ENCODE peak calls at places on chromosomes 7 and 10, in eight cellular contexts. R, P, B, F, I, T, O and Y are unnamed samples.

GRCh38 chr10:14254368-14254767 is 76.4 kb downstream of the FRMD4A start:
- DNase-seq in B (no peak), T (no peak), I (no peak), F (no peak), P (no peak), R (no peak), O (no peak), Y (no peak)

GRCh38 chr10:60187691-60188090 is 202.0 kb downstream of the ANK3 start:
- DNase-seq in I (no peak), T (no peak), F (no peak), O (no peak), R (no peak), P (no peak), B (no peak), Y (no peak)

GRCh38 chr10:46524471-46525176 is 31.8 kb downstream of the GPRIN2 start:
- DNase-seq in P (peak), O (no peak), R (no peak), I (peak), T (peak), B (no peak), F (peak), Y (no peak)

GRCh38 chr10:61195219-61195618 is 251.2 kb upstream of the RHOBTB1 start:
- DNase-seq in I (no peak), B (no peak), F (no peak), R (no peak), O (no peak), P (no peak), T (no peak), Y (no peak)

GRCh38 chr10:74194545-74194944 is 43.5 kb downstream of the ADK start:
- DNase-seq in I (no peak), T (peak), R (no peak), P (no peak), B (no peak), F (no peak), O (no peak), Y (no peak)

GRCh38 chr7:120550494-120551048 is 277.6 kb downstream of the KCND2 start:
- DNase-seq in P (no peak), F (no peak), T (peak), O (no peak), I (no peak), B (no peak), R (no peak), Y (no peak)

GRCh38 chr7:94431620-94432295 is 37.1 kb downstream of the COL1A2 start:
- DNase-seq in P (no peak), R (no peak), T (peak), I (no peak), O (no peak), F (no peak), B (no peak), Y (no peak)

GRCh38 chr10:95788830-95789229 is 32.9 kb downstream of the ENTPD1 start:
- DNase-seq in R (no peak), O (no peak), I (no peak), T (peak), B (no peak), F (no peak), P (no peak), Y (no peak)

GRCh38 chr10:104472957-104473745 is 119.5 kb downstream of the CFAP58 start:
- DNase-seq in T (peak), B (no peak), O (no peak), F (no peak), P (no peak), R (no peak), I (no peak), Y (no peak)

GRCh38 chr10:132592790-132593788 is 55.5 kb downstream of the INPP5A start:
- DNase-seq in B (no peak), P (no peak), F (no peak), T (no peak), O (no peak), I (no peak), R (no peak), Y (no peak)

GRCh38 chr7:99631311-99632109 is 14.8 kb downstream of the ZSCAN25 start:
- DNase-seq in R (peak), I (no peak), P (peak), B (no peak), O (peak), T (peak), F (peak), Y (no peak)

GRCh38 chr7:107726356-107727130 is 17.4 kb upstream of the CBLL1 start:
- DNase-seq in T (peak), B (no peak), P (no peak), R (no peak), O (no peak), F (no peak), I (no peak), Y (no peak)

GRCh38 chr10:48927198-48927597 is 12.4 kb downstream of the LRRC18 start:
- DNase-seq in P (no peak), T (no peak), R (no peak), O (peak), I (no peak), B (no peak), F (no peak), Y (no peak)

GRCh38 chr7:152006336-152006735 is 19.1 kb upstream of the GALNT11 start:
- DNase-seq in B (no peak), R (no peak), T (no peak), F (no peak), P (no peak), I (no peak), O (no peak), Y (no peak)

GRCh38 chr7:117085769-117086463 is 132.6 kb downstream of the ST7 start:
- DNase-seq in P (no peak), I (no peak), T (peak), R (no peak), F (no peak), B (no peak), O (no peak), Y (peak)

GRCh38 chr10:27445070-27445469 is 59.0 kb upstream of the RAB18 start:
- DNase-seq in F (no peak), O (no peak), I (no peak), R (no peak), P (no peak), B (no peak), T (no peak), Y (no peak)

GRCh38 chr7:43585521-43585920 is 2.6 kb downstream of the STK17A start:
- DNase-seq in O (no peak), T (peak), F (no peak), R (peak), B (no peak), P (no peak), I (no peak), Y (no peak)

GRCh38 chr10:25974897-25975459 is 40.9 kb downstream of the MYO3A start:
- DNase-seq in I (no peak), P (no peak), B (no peak), R (no peak), T (no peak), F (no peak), O (no peak), Y (no peak)

DNA sequence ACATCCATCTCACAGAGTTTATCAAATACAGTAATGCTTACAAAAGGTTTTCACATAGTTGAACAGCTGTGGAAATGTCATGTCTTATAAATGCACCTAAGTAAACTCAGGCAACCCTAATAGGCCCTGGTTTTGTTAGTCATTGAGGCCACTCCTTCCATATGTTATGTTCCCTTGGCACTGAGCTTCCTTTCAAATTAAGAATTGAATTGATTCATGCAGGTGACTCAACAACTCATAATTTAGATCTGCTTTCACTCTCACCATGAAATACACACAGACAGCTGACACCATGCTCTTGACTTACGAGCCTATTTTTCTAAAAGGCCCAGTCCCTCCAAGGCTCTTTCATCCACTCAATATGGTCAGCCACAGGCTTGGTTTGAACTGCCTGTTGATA is 476.9 kb downstream of the KCNMA1 start:
- DNase-seq in R (no peak), O (no peak), I (no peak), B (no peak), F (peak), T (peak), P (no peak), Y (no peak)
- H3K4me2 ChIP-seq in R (no peak), O (no peak), I (no peak), B (no peak), F (no peak), T (peak), P (no peak), Y (no peak)

GRCh38 chr10:75407716-75408511 is 6.3 kb upstream of the ZNF503 start:
- DNase-seq in R (peak), F (no peak), B (peak), T (peak), I (no peak), P (peak), O (peak), Y (no peak)

GRCh38 chr10:75410135-75410787 is 8.7 kb upstream of the ZNF503 start:
- DNase-seq in F (no peak), P (peak), T (no peak), B (no peak), O (no peak), I (no peak), R (no peak), Y (no peak)

GRCh38 chr10:75408911-75409885 is 7.6 kb upstream of the ZNF503 start:
- DNase-seq in P (peak), F (peak), T (peak), I (no peak), O (peak), B (no peak), R (peak), Y (peak)

GRCh38 chr10:75407296-75407715 is 5.7 kb upstream of the ZNF503 start:
- DNase-seq in I (no peak), B (peak), P (peak), O (peak), R (no peak), T (no peak), F (no peak), Y (no peak)

DNA sequence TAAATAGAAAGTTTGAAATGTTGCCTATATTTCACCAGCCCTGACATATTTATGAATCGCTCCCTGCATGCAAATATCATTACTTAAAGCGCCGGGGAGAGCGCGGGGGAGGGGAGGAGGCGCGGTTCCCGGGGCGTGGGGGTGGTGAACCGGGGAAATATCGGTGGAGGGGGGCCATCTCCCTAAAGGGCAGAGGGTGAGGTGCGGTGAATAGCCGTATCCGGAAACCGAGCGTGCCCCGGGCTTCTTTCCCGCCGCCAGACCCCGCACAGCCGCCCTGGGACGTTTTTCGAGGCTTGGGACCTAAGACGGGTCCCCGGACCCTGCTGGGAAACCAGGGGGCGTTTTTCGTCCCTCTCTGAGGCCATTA is 6.9 kb upstream of the ZNF503 start:
- DNase-seq in T (peak), P (peak), R (peak), I (no peak), F (no peak), B (no peak), O (no peak), Y (no peak)
- H3K4me2 ChIP-seq in T (peak), P (peak), R (peak), I (peak), F (peak), B (peak), O (peak), Y (peak)

GRCh38 chr10:79495306-79495705 is 17.0 kb upstream of the EIF5AL1 start:
- DNase-seq in P (no peak), F (no peak), I (no peak), T (no peak), O (no peak), R (no peak), B (no peak), Y (no peak)

GRCh38 chr10:79494871-79495270 is 17.5 kb upstream of the EIF5AL1 start:
- DNase-seq in F (no peak), P (no peak), T (no peak), R (peak), B (no peak), O (no peak), I (no peak), Y (no peak)

GRCh38 chr10:79495791-79496190 is 16.5 kb upstream of the EIF5AL1 start:
- DNase-seq in P (no peak), T (no peak), B (no peak), O (no peak), F (no peak), I (no peak), R (no peak), Y (no peak)

GRCh38 chr10:79496896-79497295 is 15.4 kb upstream of the EIF5AL1 start:
- DNase-seq in F (no peak), T (no peak), O (no peak), R (no peak), B (no peak), I (no peak), P (no peak), Y (no peak)

GRCh38 chr10:79498431-79498830 is 13.9 kb upstream of the EIF5AL1 start:
- DNase-seq in F (no peak), R (no peak), B (no peak), T (no peak), O (no peak), P (no peak), I (no peak), Y (no peak)
- H3K4me2 ChIP-seq in F (no peak), R (no peak), B (no peak), T (no peak), O (no peak), P (no peak), I (no peak), Y (no peak)

GRCh38 chr10:86733260-86733671 is 23.2 kb upstream of the BMPR1A start:
- DNase-seq in R (no peak), O (no peak), F (no peak), I (no peak), T (peak), P (no peak), B (no peak), Y (no peak)

GRCh38 chr10:86734209-86734988 is 22.0 kb upstream of the BMPR1A start:
- DNase-seq in R (no peak), F (no peak), P (no peak), T (no peak), I (no peak), O (no peak), B (no peak), Y (no peak)

GRCh38 chr10:86729677-86730076 is 26.7 kb upstream of the BMPR1A start:
- DNase-seq in R (no peak), P (no peak), O (no peak), B (no peak), T (no peak), F (no peak), I (no peak), Y (no peak)

GRCh38 chr10:86730227-86730626 is 26.2 kb upstream of the BMPR1A start:
- DNase-seq in F (no peak), I (no peak), R (no peak), T (no peak), O (no peak), B (no peak), P (no peak), Y (no peak)

GRCh38 chr10:86732771-86733170 is 23.6 kb upstream of the BMPR1A start:
- DNase-seq in T (no peak), P (no peak), F (no peak), R (no peak), I (no peak), O (no peak), B (no peak), Y (no peak)
- H3K4me2 ChIP-seq in T (no peak), P (peak), F (no peak), R (no peak), I (no peak), O (no peak), B (no peak), Y (no peak)

DNA sequence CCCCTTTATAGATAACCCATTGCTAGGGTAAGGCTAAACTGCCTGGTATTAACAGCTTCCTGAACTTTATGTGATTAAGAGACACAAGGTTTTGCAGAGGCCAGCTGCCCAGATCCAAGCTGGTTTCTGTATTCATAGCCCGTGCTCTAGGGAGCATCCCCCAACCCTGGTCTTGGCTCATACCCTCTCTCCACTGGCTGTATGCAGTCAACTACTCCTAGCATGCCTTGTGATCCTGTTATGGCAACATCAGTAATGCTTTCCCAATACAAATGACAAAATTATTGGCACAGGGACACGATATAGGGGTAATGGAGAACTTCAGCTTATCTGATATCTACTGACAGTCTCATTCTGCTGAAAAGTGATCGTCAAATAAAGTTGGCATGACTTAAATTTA is 202.8 kb upstream of the MKLN1 start:
- DNase-seq in B (no peak), F (no peak), O (no peak), P (no peak), T (no peak), I (no peak), R (no peak), Y (no peak)
- H3K4me2 ChIP-seq in B (no peak), F (no peak), O (no peak), P (no peak), T (no peak), I (no peak), R (no peak), Y (peak)

DNA sequence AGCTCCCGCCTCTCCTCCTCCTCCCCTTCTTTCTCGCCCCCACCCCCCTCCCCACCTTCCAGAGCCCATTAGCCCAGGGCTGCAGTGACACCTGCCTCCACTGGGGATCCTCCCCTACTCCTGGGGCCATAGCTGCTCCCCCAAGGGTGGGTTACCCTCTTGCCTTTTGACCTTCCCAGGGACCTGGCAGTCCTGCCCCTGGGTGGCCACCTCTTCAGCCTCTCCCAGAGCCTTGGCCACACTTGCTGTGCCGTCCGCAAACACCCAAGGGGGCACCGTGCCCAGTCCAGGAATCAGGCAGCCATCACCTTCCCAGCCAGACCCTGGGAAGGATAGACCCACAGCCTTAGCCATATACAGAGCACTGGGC is 19.8 kb upstream of the CLDN4 start:
- DNase-seq in O (peak), I (no peak), B (no peak), T (no peak), P (peak), F (no peak), R (no peak), Y (no peak)
- H3K4me2 ChIP-seq in O (no peak), I (peak), B (no peak), T (no peak), P (peak), F (no peak), R (no peak), Y (no peak)